ENCODE peak calls at places on chromosomes 6 and 20, in nine cellular contexts. L, M, E, X, V, T, H, A and S are unnamed samples.

GRCh38 chr6:30043744-30044143 is 17.3 kb upstream of the POLR1H start:
- DNase-seq in L (no peak), M (no peak), E (no peak), X (no peak), V (no peak), T (no peak), H (no peak), A (no peak), S (no peak)

GRCh38 chr6:126723541-126724170 is 383.7 kb downstream of the CENPW start:
- DNase-seq in L (no peak), M (no peak), E (no peak), X (no peak), V (no peak), T (no peak), H (no peak), A (no peak), S (no peak)

GRCh38 chr20:23601715-23602114 is 4.0 kb downstream of the CST9 start:
- DNase-seq in L (no peak), M (no peak), E (no peak), X (no peak), V (no peak), T (no peak), H (no peak), A (no peak), S (no peak)

GRCh38 chr20:63397946-63398450 is 36.8 kb upstream of the CHRNA4 start:
- DNase-seq in L (no peak), M (no peak), E (no peak), X (no peak), V (no peak), T (no peak), H (no peak), A (no peak), S (no peak)

GRCh38 chr6:140850438-140850837 is 1282.3 kb upstream of the GJE1 start:
- DNase-seq in L (no peak), M (no peak), E (no peak), X (no peak), V (no peak), T (peak), H (no peak), A (no peak), S (no peak)

GRCh38 chr6:144602523-144603180 is 317.5 kb downstream of the UTRN start:
- DNase-seq in L (no peak), M (no peak), E (no peak), X (no peak), V (no peak), T (no peak), H (no peak), A (no peak), S (no peak)

GRCh38 chr6:43791752-43792422 is 21.9 kb downstream of the VEGFA start:
- DNase-seq in L (no peak), M (peak), E (no peak), X (no peak), V (no peak), T (no peak), H (no peak), A (no peak), S (peak)

GRCh38 chr6:26064619-26065257 is 22.5 kb upstream of the HFE start:
- DNase-seq in L (no peak), M (no peak), E (no peak), X (peak), V (peak), T (peak), H (no peak), A (no peak), S (no peak)

GRCh38 chr20:760751-761417 is 7.4 kb downstream of the SLC52A3 start:
- DNase-seq in L (no peak), M (no peak), E (no peak), X (peak), V (peak), T (peak), H (peak), A (peak), S (no peak)

GRCh38 chr6:6758915-6759654 is 170.6 kb downstream of the LY86 start:
- DNase-seq in L (no peak), M (no peak), E (peak), X (peak), V (peak), T (peak), H (no peak), A (no peak), S (peak)

GRCh38 chr6:112189494-112189893 is 64.9 kb downstream of the LAMA4 start:
- DNase-seq in L (no peak), M (no peak), E (no peak), X (no peak), V (no peak), T (no peak), H (no peak), A (no peak), S (no peak)

GRCh38 chr20:2536562-2536986 is at the start of gene TMC2:
- DNase-seq in L (no peak), M (no peak), E (no peak), X (no peak), V (no peak), T (no peak), H (no peak), A (no peak), S (no peak)

GRCh38 chr6:21987501-21987957 is 309.3 kb downstream of the PRL start:
- DNase-seq in L (peak), M (peak), E (peak), X (peak), V (peak), T (peak), H (peak), A (no peak), S (peak)

GRCh38 chr20:45293041-45294002 is 13.3 kb upstream of the RBPJL start:
- DNase-seq in L (peak), M (peak), E (peak), X (peak), V (peak), T (peak), H (peak), A (peak), S (peak)

GRCh38 chr6:134680433-134680832 is 269.5 kb downstream of the ALDH8A1 start:
- DNase-seq in L (no peak), M (no peak), E (no peak), X (no peak), V (no peak), T (no peak), H (no peak), A (no peak), S (no peak)

GRCh38 chr6:42269553-42269952 is 51.9 kb upstream of the MRPS10 start:
- DNase-seq in L (no peak), M (peak), E (no peak), X (no peak), V (no peak), T (no peak), H (no peak), A (no peak), S (no peak)

GRCh38 chr6:139593081-139593480 is 218.6 kb upstream of the CITED2 start:
- DNase-seq in L (no peak), M (no peak), E (no peak), X (no peak), V (no peak), T (no peak), H (no peak), A (no peak), S (no peak)

GRCh38 chr6:32218167-32218566 is 5.7 kb downstream of the NOTCH4 start:
- DNase-seq in L (no peak), M (no peak), E (no peak), X (no peak), V (no peak), T (no peak), H (no peak), A (no peak), S (no peak)

GRCh38 chr6:75842732-75843131 is 93.7 kb downstream of the MYO6 start:
- DNase-seq in L (no peak), M (no peak), E (no peak), X (no peak), V (no peak), T (no peak), H (no peak), A (no peak), S (no peak)

GRCh38 chr6:4133941-4134838 is 1.2 kb downstream of the ECI2 start:
- DNase-seq in L (peak), M (no peak), E (peak), X (peak), V (no peak), T (peak), H (no peak), A (peak), S (no peak)

GRCh38 chr6:144673807-144674206 is 388.7 kb downstream of the UTRN start:
- DNase-seq in L (no peak), M (no peak), E (no peak), X (no peak), V (no peak), T (no peak), H (no peak), A (no peak), S (no peak)

GRCh38 chr6:105900120-105900937 is 185.8 kb upstream of the PRDM1 start:
- DNase-seq in L (no peak), M (no peak), E (peak), X (no peak), V (no peak), T (peak), H (no peak), A (no peak), S (no peak)

GRCh38 chr20:51342510-51343236 is 199.8 kb downstream of the NFATC2 start:
- DNase-seq in L (no peak), M (no peak), E (no peak), X (no peak), V (no peak), T (no peak), H (no peak), A (no peak), S (no peak)

GRCh38 chr20:5078399-5078958 is 41.3 kb downstream of the PCNA start:
- DNase-seq in L (peak), M (no peak), E (peak), X (no peak), V (no peak), T (peak), H (no peak), A (peak), S (peak)

GRCh38 chr6:117414770-117415169 is 11.0 kb downstream of the ROS1 start:
- DNase-seq in L (no peak), M (no peak), E (no peak), X (no peak), V (peak), T (no peak), H (no peak), A (no peak), S (no peak)

GRCh38 chr6:114051031-114051430 is 80.1 kb upstream of the HDAC2 start:
- DNase-seq in L (no peak), M (no peak), E (no peak), X (no peak), V (no peak), T (peak), H (no peak), A (no peak), S (no peak)

GRCh38 chr6:167130712-167131684 is 8.1 kb downstream of the CCR6 start:
- DNase-seq in L (no peak), M (no peak), E (no peak), X (no peak), V (no peak), T (no peak), H (no peak), A (no peak), S (no peak)

GRCh38 chr6:127342296-127342945 is 988 bp downstream of the ECHDC1 start:
- DNase-seq in L (no peak), M (no peak), E (no peak), X (no peak), V (peak), T (no peak), H (no peak), A (no peak), S (no peak)

GRCh38 chr6:136532030-136532429 is 18.2 kb downstream of the MAP7 start:
- DNase-seq in L (no peak), M (no peak), E (no peak), X (no peak), V (no peak), T (no peak), H (no peak), A (no peak), S (no peak)

GRCh38 chr6:109015185-109015584 is 79.5 kb downstream of the SESN1 start:
- DNase-seq in L (no peak), M (no peak), E (no peak), X (no peak), V (no peak), T (peak), H (no peak), A (no peak), S (no peak)

GRCh38 chr6:52135217-52135616 is 47.8 kb upstream of the PKHD1 start:
- DNase-seq in L (no peak), M (no peak), E (no peak), X (no peak), V (no peak), T (no peak), H (no peak), A (no peak), S (no peak)

GRCh38 chr6:144265061-144265357 is 20.1 kb upstream of the UTRN start:
- DNase-seq in L (no peak), M (no peak), E (no peak), X (no peak), V (peak), T (no peak), H (no peak), A (no peak), S (no peak)

GRCh38 chr6:168725821-168726220 is 284.8 kb downstream of the SMOC2 start:
- DNase-seq in L (no peak), M (no peak), E (no peak), X (no peak), V (no peak), T (no peak), H (no peak), A (no peak), S (no peak)

GRCh38 chr20:41617059-41617921 is 887 bp downstream of the CHD6 start:
- DNase-seq in L (peak), M (peak), E (peak), X (peak), V (peak), T (peak), H (peak), A (peak), S (no peak)

GRCh38 chr6:72363844-72364740 is 257.8 kb upstream of the KCNQ5 start:
- DNase-seq in L (no peak), M (no peak), E (peak), X (no peak), V (peak), T (peak), H (no peak), A (no peak), S (no peak)

GRCh38 chr6:23656257-23656731 is 469.7 kb upstream of the NRSN1 start:
- DNase-seq in L (no peak), M (no peak), E (no peak), X (no peak), V (peak), T (no peak), H (no peak), A (no peak), S (no peak)

GRCh38 chr20:20520776-20521175 is 152.9 kb downstream of the INSM1 start:
- DNase-seq in L (no peak), M (no peak), E (no peak), X (no peak), V (no peak), T (peak), H (no peak), A (no peak), S (no peak)

GRCh38 chr20:50379049-50379990 is 130.9 kb upstream of the PTPN1 start:
- DNase-seq in L (peak), M (peak), E (peak), X (no peak), V (peak), T (peak), H (peak), A (no peak), S (peak)

GRCh38 chr6:91926827-91927226 is 1340.0 kb upstream of the MAP3K7 start:
- DNase-seq in L (no peak), M (no peak), E (no peak), X (no peak), V (no peak), T (no peak), H (no peak), A (no peak), S (no peak)

GRCh38 chr20:63025534-63026331 is 19.0 kb upstream of the BHLHE23 start:
- DNase-seq in L (peak), M (peak), E (no peak), X (peak), V (no peak), T (peak), H (no peak), A (no peak), S (peak)

GRCh38 chr20:17889226-17889625 is 79.4 kb downstream of the SNX5 start:
- DNase-seq in L (no peak), M (no peak), E (no peak), X (no peak), V (no peak), T (no peak), H (no peak), A (no peak), S (no peak)
- TF ChIP-seq CTCF in L (no peak), M (no peak), E (no peak), X (no peak), V (no peak), T (peak), H (no peak), A (no peak), S (no peak)

DNA sequence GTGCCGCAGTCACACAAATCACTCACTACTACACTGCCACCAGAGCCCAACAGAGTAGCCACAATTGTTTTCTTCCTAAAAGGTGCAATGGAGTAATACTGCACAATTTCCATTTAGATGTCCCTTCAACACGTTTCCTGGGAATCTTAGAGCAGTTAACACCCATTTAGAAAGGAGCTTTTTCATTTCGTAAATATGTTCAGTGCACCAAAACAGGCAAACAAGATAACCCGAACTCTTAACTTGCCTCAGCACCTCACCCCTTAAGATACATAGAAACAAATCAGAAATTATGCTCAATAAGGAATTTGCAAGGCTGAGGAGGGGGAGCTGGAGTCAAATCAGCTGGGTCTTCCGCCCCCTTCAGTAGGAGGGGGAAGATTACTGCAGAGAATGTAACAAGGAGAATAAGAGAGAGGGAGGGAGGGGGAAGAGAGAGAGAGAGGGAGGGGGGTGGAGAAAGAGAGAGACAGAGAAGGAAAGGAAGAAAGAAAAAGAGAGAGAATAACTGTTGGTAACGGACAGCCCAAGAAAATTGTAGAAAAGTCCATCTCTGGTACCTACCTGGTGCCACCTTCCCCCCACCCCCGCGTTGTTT is 155.4 kb downstream of the BCAS1 start:
- DNase-seq in L (no peak), M (no peak), E (no peak), X (no peak), V (no peak), T (no peak), H (no peak), A (no peak), S (no peak)
- TF ChIP-seq CTCF in L (no peak), M (no peak), E (no peak), X (no peak), V (peak), T (no peak), H (no peak), A (no peak), S (no peak)

GRCh38 chr6:170443151-170443662 is 109.9 kb downstream of the PSMB1 start:
- DNase-seq in L (no peak), M (no peak), E (no peak), X (no peak), V (no peak), T (no peak), H (peak), A (no peak), S (no peak)
- TF ChIP-seq CTCF in L (no peak), M (no peak), E (no peak), X (no peak), V (no peak), T (no peak), H (no peak), A (no peak), S (no peak)

GRCh38 chr6:130825772-130826441 is 1.3 kb upstream of the SMLR1 start:
- DNase-seq in L (no peak), M (no peak), E (no peak), X (peak), V (no peak), T (no peak), H (no peak), A (no peak), S (no peak)
- TF ChIP-seq CTCF in L (no peak), M (no peak), E (no peak), X (no peak), V (no peak), T (no peak), H (no peak), A (no peak), S (no peak)

DNA sequence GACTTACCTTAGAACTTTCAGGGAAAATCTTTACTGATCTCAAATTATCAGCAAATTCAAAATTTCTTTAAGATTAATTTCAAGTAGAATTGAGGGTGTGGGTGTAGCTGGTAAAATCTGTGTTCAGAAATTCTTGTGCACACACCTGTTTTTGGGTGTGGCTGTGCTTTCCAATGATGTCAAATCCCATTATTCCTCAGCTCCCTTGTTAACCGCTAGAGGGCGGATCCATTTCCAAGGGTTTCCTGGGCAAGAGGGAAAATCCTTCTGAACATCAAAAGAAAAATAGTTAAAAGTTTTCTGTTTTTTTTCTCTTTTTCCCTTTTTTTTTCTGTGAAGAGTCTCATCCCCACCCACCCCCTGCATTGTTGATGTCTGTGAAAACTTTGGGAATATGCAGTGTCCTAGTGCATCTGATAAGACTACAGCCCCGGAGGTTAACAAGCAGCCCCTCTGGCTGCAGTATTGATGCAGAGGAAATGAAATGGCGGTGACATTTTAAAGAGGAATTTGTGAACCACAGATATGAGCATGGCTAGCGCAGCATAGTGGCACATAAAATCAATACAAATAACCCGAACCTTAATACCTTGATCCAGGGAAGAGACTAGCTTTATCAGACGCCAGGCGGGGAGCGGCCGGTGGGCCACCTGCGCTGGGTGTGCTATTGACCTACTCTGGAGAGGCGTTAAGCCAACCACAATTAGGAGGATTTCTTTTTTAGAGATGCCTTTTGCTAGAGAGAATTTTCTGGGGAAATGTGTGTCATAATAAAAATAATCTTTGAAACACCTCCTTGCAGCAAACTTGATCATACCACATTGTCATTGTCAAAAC is 130.9 kb downstream of the FOXA2 start:
- DNase-seq in L (no peak), M (no peak), E (no peak), X (no peak), V (peak), T (peak), H (no peak), A (no peak), S (no peak)
- TF ChIP-seq CTCF in L (peak), M (peak), E (peak), X (peak), V (peak), T (peak), H (peak), A (no peak), S (peak)